ENCODE peak calls at places on chromosomes 11 and 22, in seven cellular contexts. One of them, this sample, is unnamed.

GRCh38 chr22:49994361-49995058 is 18.1 kb downstream of the IL17REL start:
- DNase-seq in stimulated activated CD4-positive, alpha-beta T cell treated with anti-CD3 and anti-CD28 coated beads, Interleukin-4, amount 100 ng/mL, for 48 hours: no peak
- DNase-seq in left cardiac atrium: no peak
- DNase-seq in activated T-helper 1 cell treated with anti-CD3 and anti-CD28 coated beads, Interleukin-2, amount 50 U/mL, for 16 hours: no peak
- DNase-seq in hypothalamus: no peak
- DNase-seq in stimulated activated CD8-positive, alpha-beta memory T cell treated with anti-CD3 and anti-CD28 coated beads, Interleukin-15, amount 100 ng/mL, for 1 hour: no peak
- DNase-seq in astrocyte of the cerebellum: no peak
- DNase-seq in this sample: no peak

GRCh38 chr22:17548756-17549035 is 14.6 kb upstream of the SLC25A18 start:
- DNase-seq in stimulated activated CD4-positive, alpha-beta T cell treated with anti-CD3 and anti-CD28 coated beads, Interleukin-4, amount 100 ng/mL, for 48 hours: no peak
- DNase-seq in left cardiac atrium: no peak
- DNase-seq in activated T-helper 1 cell treated with anti-CD3 and anti-CD28 coated beads, Interleukin-2, amount 50 U/mL, for 16 hours: no peak
- DNase-seq in hypothalamus: no peak
- DNase-seq in stimulated activated CD8-positive, alpha-beta memory T cell treated with anti-CD3 and anti-CD28 coated beads, Interleukin-15, amount 100 ng/mL, for 1 hour: no peak
- DNase-seq in astrocyte of the cerebellum: no peak
- DNase-seq in this sample: no peak

GRCh38 chr11:76196849-76197248 is 9.5 kb downstream of the WNT11 start:
- DNase-seq in stimulated activated CD4-positive, alpha-beta T cell treated with anti-CD3 and anti-CD28 coated beads, Interleukin-4, amount 100 ng/mL, for 48 hours: no peak
- DNase-seq in left cardiac atrium: no peak
- DNase-seq in activated T-helper 1 cell treated with anti-CD3 and anti-CD28 coated beads, Interleukin-2, amount 50 U/mL, for 16 hours: no peak
- DNase-seq in hypothalamus: no peak
- DNase-seq in stimulated activated CD8-positive, alpha-beta memory T cell treated with anti-CD3 and anti-CD28 coated beads, Interleukin-15, amount 100 ng/mL, for 1 hour: no peak
- DNase-seq in astrocyte of the cerebellum: no peak
- DNase-seq in this sample: no peak

GRCh38 chr11:129490004-129490403 is 114.4 kb downstream of the BARX2 start:
- DNase-seq in stimulated activated CD4-positive, alpha-beta T cell treated with anti-CD3 and anti-CD28 coated beads, Interleukin-4, amount 100 ng/mL, for 48 hours: no peak
- DNase-seq in left cardiac atrium: no peak
- DNase-seq in activated T-helper 1 cell treated with anti-CD3 and anti-CD28 coated beads, Interleukin-2, amount 50 U/mL, for 16 hours: no peak
- DNase-seq in hypothalamus: no peak
- DNase-seq in stimulated activated CD8-positive, alpha-beta memory T cell treated with anti-CD3 and anti-CD28 coated beads, Interleukin-15, amount 100 ng/mL, for 1 hour: no peak
- DNase-seq in astrocyte of the cerebellum: no peak
- DNase-seq in this sample: no peak

GRCh38 chr11:134654161-134654915 is 242.3 kb upstream of the B3GAT1 start:
- DNase-seq in stimulated activated CD4-positive, alpha-beta T cell treated with anti-CD3 and anti-CD28 coated beads, Interleukin-4, amount 100 ng/mL, for 48 hours: peak; percentile 10
- DNase-seq in left cardiac atrium: no peak
- DNase-seq in activated T-helper 1 cell treated with anti-CD3 and anti-CD28 coated beads, Interleukin-2, amount 50 U/mL, for 16 hours: no peak
- DNase-seq in hypothalamus: no peak
- DNase-seq in stimulated activated CD8-positive, alpha-beta memory T cell treated with anti-CD3 and anti-CD28 coated beads, Interleukin-15, amount 100 ng/mL, for 1 hour: no peak
- DNase-seq in astrocyte of the cerebellum: no peak
- DNase-seq in this sample: no peak

GRCh38 chr11:47466701-47467250 is 17.8 kb upstream of the RAPSN start:
- DNase-seq in stimulated activated CD4-positive, alpha-beta T cell treated with anti-CD3 and anti-CD28 coated beads, Interleukin-4, amount 100 ng/mL, for 48 hours: no peak
- DNase-seq in left cardiac atrium: peak; percentile 49
- DNase-seq in activated T-helper 1 cell treated with anti-CD3 and anti-CD28 coated beads, Interleukin-2, amount 50 U/mL, for 16 hours: no peak
- DNase-seq in hypothalamus: peak; percentile 40
- DNase-seq in stimulated activated CD8-positive, alpha-beta memory T cell treated with anti-CD3 and anti-CD28 coated beads, Interleukin-15, amount 100 ng/mL, for 1 hour: no peak
- DNase-seq in astrocyte of the cerebellum: peak; percentile 67
- DNase-seq in this sample: no peak

GRCh38 chr22:37173709-37174108 is 14.3 kb downstream of the C1QTNF6 start:
- DNase-seq in stimulated activated CD4-positive, alpha-beta T cell treated with anti-CD3 and anti-CD28 coated beads, Interleukin-4, amount 100 ng/mL, for 48 hours: no peak
- DNase-seq in left cardiac atrium: peak; percentile 47
- DNase-seq in activated T-helper 1 cell treated with anti-CD3 and anti-CD28 coated beads, Interleukin-2, amount 50 U/mL, for 16 hours: no peak
- DNase-seq in hypothalamus: no peak
- DNase-seq in stimulated activated CD8-positive, alpha-beta memory T cell treated with anti-CD3 and anti-CD28 coated beads, Interleukin-15, amount 100 ng/mL, for 1 hour: no peak
- DNase-seq in astrocyte of the cerebellum: no peak
- DNase-seq in this sample: no peak

GRCh38 chr22:48068323-48068722 is 1305.9 kb downstream of the TBC1D22A start:
- DNase-seq in stimulated activated CD4-positive, alpha-beta T cell treated with anti-CD3 and anti-CD28 coated beads, Interleukin-4, amount 100 ng/mL, for 48 hours: no peak
- DNase-seq in left cardiac atrium: no peak
- DNase-seq in activated T-helper 1 cell treated with anti-CD3 and anti-CD28 coated beads, Interleukin-2, amount 50 U/mL, for 16 hours: no peak
- DNase-seq in hypothalamus: no peak
- DNase-seq in stimulated activated CD8-positive, alpha-beta memory T cell treated with anti-CD3 and anti-CD28 coated beads, Interleukin-15, amount 100 ng/mL, for 1 hour: no peak
- DNase-seq in astrocyte of the cerebellum: no peak
- DNase-seq in this sample: no peak

GRCh38 chr22:20130319-20130718 is 1.3 kb upstream of the ZDHHC8 start:
- DNase-seq in stimulated activated CD4-positive, alpha-beta T cell treated with anti-CD3 and anti-CD28 coated beads, Interleukin-4, amount 100 ng/mL, for 48 hours: no peak
- DNase-seq in left cardiac atrium: no peak
- DNase-seq in activated T-helper 1 cell treated with anti-CD3 and anti-CD28 coated beads, Interleukin-2, amount 50 U/mL, for 16 hours: no peak
- DNase-seq in hypothalamus: no peak
- DNase-seq in stimulated activated CD8-positive, alpha-beta memory T cell treated with anti-CD3 and anti-CD28 coated beads, Interleukin-15, amount 100 ng/mL, for 1 hour: no peak
- DNase-seq in astrocyte of the cerebellum: no peak
- DNase-seq in this sample: no peak